ENCODE peak calls at places on chromosomes 3 and 15, in eight cellular contexts. V, M, R, G, J, Y, Q and P are unnamed samples. For H3K36me3 and H3K4me1, the result is how much of the 10 kb centered on the place peaks cover.

GRCh38 chr3:55406666-55407425 is 80.3 kb downstream of the WNT5A start:
- DNase-seq in G (no peak), R (no peak), M (no peak), Y (no peak), V (no peak), J (no peak), Q (no peak), P (no peak)

GRCh38 chr3:17258823-17259436 is 374.2 kb downstream of the PLCL2 start:
- DNase-seq in G (peak), J (peak), M (no peak), Q (no peak), R (no peak), Y (no peak), V (no peak), P (peak)

GRCh38 chr3:141087071-141087824 is 36.1 kb downstream of the SPSB4 start:
- DNase-seq in Q (peak), Y (no peak), J (no peak), R (no peak), V (no peak), G (peak), M (no peak), P (no peak)

GRCh38 chr3:58835075-58835474 is 168.5 kb upstream of the FAM3D start:
- DNase-seq in V (no peak), Y (no peak), J (no peak), R (no peak), M (no peak), G (no peak), Q (no peak), P (no peak)

GRCh38 chr3:152621967-152622812 is 212.7 kb upstream of the P2RY1 start:
- DNase-seq in J (peak), R (no peak), M (no peak), Y (no peak), Q (no peak), V (no peak), G (no peak), P (peak)

GRCh38 chr3:34053631-34054030 is 255.2 kb downstream of the PDCD6IP start:
- DNase-seq in G (no peak), J (no peak), Q (no peak), V (no peak), M (no peak), R (no peak), Y (no peak), P (no peak)

GRCh38 chr15:53266176-53266575 is 476.0 kb upstream of the ONECUT1 start:
- DNase-seq in Y (no peak), M (no peak), R (no peak), Q (no peak), J (no peak), G (no peak), V (no peak), P (no peak)

GRCh38 chr15:95281470-95281869 is 1049.0 kb upstream of the NR2F2 start:
- DNase-seq in Q (no peak), V (no peak), R (no peak), G (no peak), Y (no peak), M (no peak), J (no peak), P (no peak)

GRCh38 chr3:50134367-50134766 is 20.8 kb upstream of the SEMA3F start:
- DNase-seq in Q (no peak), J (no peak), R (no peak), G (no peak), V (no peak), Y (no peak), M (no peak), P (no peak)

GRCh38 chr3:15631426-15632211 is 30.1 kb downstream of the BTD start:
- DNase-seq in Q (no peak), Y (no peak), R (no peak), V (no peak), M (no peak), G (peak), J (no peak), P (no peak)

GRCh38 chr3:43388188-43388587 is 101.8 kb downstream of the SNRK start:
- DNase-seq in J (no peak), M (no peak), Y (peak), Q (no peak), V (no peak), R (no peak), G (no peak), P (no peak)

GRCh38 chr15:56653082-56653481 is 80.2 kb downstream of the ZNF280D start:
- DNase-seq in M (no peak), G (no peak), Y (no peak), Q (no peak), V (no peak), R (no peak), J (no peak), P (no peak)

GRCh38 chr15:95329362-95329761 is 1001.1 kb upstream of the NR2F2 start:
- DNase-seq in G (no peak), Q (no peak), J (no peak), V (no peak), Y (no peak), M (no peak), R (no peak), P (no peak)

GRCh38 chr15:75661041-75661778 is 13.5 kb downstream of the SNX33 start:
- DNase-seq in Y (peak), V (peak), G (no peak), R (peak), M (peak), Q (peak), J (peak), P (no peak)

GRCh38 chr3:183210862-183211341 is 42.2 kb upstream of the B3GNT5 start:
- DNase-seq in V (no peak), R (no peak), Y (no peak), G (no peak), J (no peak), M (no peak), Q (no peak), P (no peak)

GRCh38 chr15:25825215-25825614 is 37.9 kb downstream of the ATP10A start:
- DNase-seq in M (no peak), Q (no peak), R (no peak), Y (no peak), J (no peak), V (no peak), G (no peak), P (no peak)

GRCh38 chr15:63947228-63947627 is 99.1 kb downstream of the DAPK2 start:
- DNase-seq in Q (no peak), M (no peak), G (no peak), R (no peak), V (no peak), Y (no peak), J (no peak), P (no peak)

GRCh38 chr3:185242642-185243041 is 11.2 kb downstream of the EHHADH start:
- DNase-seq in Q (no peak), V (no peak), M (no peak), R (no peak), Y (no peak), G (no peak), J (no peak), P (no peak)

GRCh38 chr3:141060287-141060686 is 9.1 kb downstream of the SPSB4 start:
- DNase-seq in R (no peak), Q (no peak), J (no peak), V (no peak), G (no peak), Y (no peak), M (no peak), P (no peak)

GRCh38 chr15:55407631-55407948 is 569 bp downstream of the CCPG1 start:
- DNase-seq in Y (no peak), V (no peak), R (no peak), J (no peak), Q (no peak), G (no peak), M (no peak), P (no peak)

GRCh38 chr15:57881361-57881760 is 174.8 kb downstream of the POLR2M start:
- DNase-seq in V (no peak), Q (no peak), M (no peak), G (no peak), Y (no peak), J (no peak), R (no peak), P (no peak)

GRCh38 chr3:104939196-104939595 is 427.5 kb upstream of the ALCAM start:
- DNase-seq in V (no peak), G (no peak), Y (no peak), Q (no peak), J (peak), R (no peak), M (no peak), P (no peak)

GRCh38 chr3:5149306-5149880 is 27.3 kb downstream of the ARL8B start:
- DNase-seq in R (no peak), V (no peak), Y (no peak), G (peak), M (no peak), Q (no peak), J (no peak), P (no peak)

GRCh38 chr3:24286405-24286804 is 208.2 kb downstream of the THRB start:
- DNase-seq in Y (no peak), V (no peak), G (no peak), Q (no peak), J (no peak), M (no peak), R (no peak), P (no peak)

GRCh38 chr3:14797731-14798130 is 21.0 kb upstream of the FGD5 start:
- DNase-seq in G (no peak), M (no peak), Q (peak), V (peak), R (peak), J (no peak), Y (no peak), P (no peak)

GRCh38 chr3:170077406-170077805 is 39.6 kb downstream of the GPR160 start:
- DNase-seq in M (no peak), J (no peak), R (no peak), Y (no peak), V (no peak), Q (no peak), G (peak), P (no peak)

GRCh38 chr3:153026026-153026425 is 136.0 kb upstream of the RAP2B start:
- DNase-seq in Q (no peak), G (peak), M (no peak), R (no peak), J (peak), Y (no peak), V (no peak), P (no peak)

GRCh38 chr3:2603734-2604297 is 505.1 kb downstream of the CNTN4 start:
- DNase-seq in Q (no peak), V (no peak), M (no peak), J (no peak), R (no peak), Y (no peak), G (no peak), P (no peak)

GRCh38 chr15:89631902-89632264 is 23.4 kb downstream of the KIF7 start:
- DNase-seq in Y (no peak), V (no peak), Q (no peak), M (no peak), J (no peak), G (no peak), R (no peak), P (no peak)

GRCh38 chr3:52458031-52458760 is 2.8 kb downstream of the NISCH start:
- DNase-seq in Q (no peak), R (no peak), V (no peak), M (no peak), Y (no peak), J (no peak), G (no peak), P (no peak)
- H3K36me3 ChIP-seq in Q (under half), R (under half), V (half or more), M (under half), Y (under half), J (half or more), G (under half), P (half or more)

GRCh38 chr3:194466761-194467356 is 19.9 kb downstream of the ATP13A3 start:
- DNase-seq in J (no peak), V (no peak), G (no peak), Y (no peak), M (no peak), R (no peak), Q (no peak), P (no peak)

GRCh38 chr3:194470615-194471014 is 16.2 kb downstream of the ATP13A3 start:
- DNase-seq in Y (no peak), M (no peak), G (no peak), Q (no peak), J (peak), V (no peak), R (no peak), P (no peak)

GRCh38 chr3:194469977-194470376 is 16.8 kb downstream of the ATP13A3 start:
- DNase-seq in Q (no peak), R (no peak), M (no peak), G (no peak), V (no peak), Y (no peak), J (no peak), P (no peak)

GRCh38 chr3:194465920-194466570 is 20.8 kb downstream of the ATP13A3 start:
- DNase-seq in Q (no peak), R (no peak), Y (no peak), V (no peak), J (no peak), M (no peak), G (no peak), P (no peak)

GRCh38 chr3:194468086-194468485 is 18.7 kb downstream of the ATP13A3 start:
- DNase-seq in Q (no peak), V (no peak), M (no peak), J (no peak), R (no peak), G (no peak), Y (no peak), P (no peak)
- H3K4me3 ChIP-seq in Q (no peak), V (no peak), M (peak), J (no peak), R (no peak), G (no peak), Y (no peak), P (no peak)

GRCh38 chr3:46930945-46931403 is 45.6 kb downstream of the CCDC12 start:
- DNase-seq in Y (peak), M (no peak), Q (peak), J (no peak), V (no peak), G (no peak), R (peak), P (no peak)
- H3K4me1 ChIP-seq in Y (half or more), M (half or more), Q (half or more), J (half or more), V (under half), G (under half), R (half or more), P (under half)

GRCh38 chr3:132669256-132669777 is 9.2 kb downstream of the UBA5 start:
- DNase-seq in J (no peak), Q (no peak), M (no peak), R (no peak), V (no peak), G (no peak), Y (no peak), P (no peak)
- H3K36me3 ChIP-seq in J (half or more), Q (under half), M (under half), R (under half), V (half or more), G (half or more), Y (under half), P (under half)